ENCODE peak calls at places on chromosomes 12 and 14, in eight cellular contexts. S is DMS153; G is NCI-H2107; Q is activated T-helper 1 cell treated with anti-CD3 and anti-CD28 coated beads, Interleukin-12 subunit alpha, Interleukin-12 subunit beta, Interleukin-2, Interleukin-4 antibody, amounts not matched to agents 30 ng/mL and 10 ng/mL and 1 ng/mL, durations not matched to agents 14 hours and 24 hours and 36 hours; C is fibroblast of gingiva; T is EL; U is lung microvascular endothelial cell; X is astrocyte of the spinal cord. L is an unnamed sample.

GRCh38 chr14:69625299-69626131 is 14.1 kb downstream of the SUSD6 start:
- DNase-seq in S (no peak), G (no peak), Q (peak; percentile 75), C (no peak), T (peak; percentile 28), U (peak; percentile 92), X (peak; percentile 28), L (no peak)

GRCh38 chr12:712172-712863 is 40.1 kb upstream of the WNK1 start:
- DNase-seq in S (no peak), G (no peak), Q (no peak), C (peak; percentile 29), T (no peak), U (no peak), X (peak; percentile 57), L (no peak)

GRCh38 chr14:102683399-102684275 is 91.2 kb downstream of the RCOR1 start:
- DNase-seq in S (no peak), G (no peak), Q (no peak), C (no peak), T (no peak), U (no peak), X (no peak), L (no peak)

GRCh38 chr12:45049912-45050318 is 984 bp downstream of the DBX2 start:
- DNase-seq in S (no peak), G (no peak), Q (no peak), C (peak; percentile 9), T (no peak), U (no peak), X (peak; percentile 13), L (no peak)

GRCh38 chr14:40623641-40624040 is 983.0 kb upstream of the LRFN5 start:
- DNase-seq in S (peak; percentile 8), G (no peak), Q (no peak), C (no peak), T (no peak), U (no peak), X (no peak), L (no peak)

GRCh38 chr12:18683603-18684002 is 54.2 kb downstream of the PLCZ1 start:
- DNase-seq in S (no peak), G (no peak), Q (no peak), C (no peak), T (peak; percentile 37), U (peak; percentile 19), X (peak; percentile 27), L (no peak)

GRCh38 chr14:62117718-62118164 is 355.5 kb downstream of the SNAPC1 start:
- DNase-seq in S (no peak), G (no peak), Q (no peak), C (no peak), T (peak; percentile 14), U (no peak), X (peak; percentile 2), L (no peak)

GRCh38 chr14:92925446-92925845 is 2.5 kb downstream of the CHGA start:
- DNase-seq in S (no peak), G (no peak), Q (no peak), C (no peak), T (no peak), U (no peak), X (no peak), L (no peak)

GRCh38 chr12:262817-263216 is at the start of gene SLC6A13:
- DNase-seq in S (no peak), G (no peak), Q (no peak), C (no peak), T (no peak), U (no peak), X (no peak), L (no peak)

GRCh38 chr12:13124661-13125505 is 21.4 kb upstream of the GSG1 start:
- DNase-seq in S (no peak), G (no peak), Q (no peak), C (peak; percentile 34), T (peak; percentile 87), U (peak; percentile 84), X (no peak), L (no peak)

GRCh38 chr12:39503445-39503844 is 60.5 kb upstream of the KIF21A start:
- DNase-seq in S (no peak), G (no peak), Q (no peak), C (peak; percentile 27), T (peak; percentile 69), U (peak; percentile 5), X (peak; percentile 39), L (no peak)

GRCh38 chr12:114693532-114693931 is 9.6 kb upstream of the TBX3 start:
- DNase-seq in S (no peak), G (no peak), Q (no peak), C (no peak), T (no peak), U (no peak), X (no peak), L (no peak)

GRCh38 chr12:6426882-6427671 is 17.7 kb upstream of the CD27 start:
- DNase-seq in S (no peak), G (no peak), Q (peak; percentile 82), C (no peak), T (no peak), U (peak; percentile 37), X (no peak), L (no peak)

GRCh38 chr12:51442324-51442723 is 17.7 kb downstream of the SLC4A8 start:
- DNase-seq in S (no peak), G (no peak), Q (no peak), C (no peak), T (no peak), U (peak; percentile 44), X (peak; percentile 57), L (no peak)

GRCh38 chr14:103941973-103942736 is at the start of gene RD3L:
- DNase-seq in S (no peak), G (no peak), Q (no peak), C (no peak), T (no peak), U (no peak), X (no peak), L (no peak)

GRCh38 chr12:16609140-16609539 is 3.2 kb upstream of the LMO3 start:
- DNase-seq in S (no peak), G (no peak), Q (no peak), C (no peak), T (no peak), U (no peak), X (no peak), L (no peak)

GRCh38 chr14:54627718-54628345 is 60.9 kb downstream of the SAMD4A start:
- DNase-seq in S (no peak), G (no peak), Q (peak; percentile 36), C (peak; percentile 73), T (peak; percentile 55), U (peak; percentile 81), X (peak; percentile 78), L (no peak)

GRCh38 chr14:54672181-54672580 is 105.3 kb downstream of the SAMD4A start:
- DNase-seq in S (no peak), G (no peak), Q (no peak), C (no peak), T (no peak), U (no peak), X (no peak), L (no peak)

GRCh38 chr12:99983721-99984258 is 946 bp downstream of the ANKS1B start:
- DNase-seq in S (no peak), G (no peak), Q (no peak), C (no peak), T (no peak), U (no peak), X (no peak), L (no peak)

GRCh38 chr12:116821291-116821690 is 60.0 kb downstream of the HRK start:
- DNase-seq in S (no peak), G (no peak), Q (no peak), C (no peak), T (no peak), U (no peak), X (no peak), L (no peak)

GRCh38 chr14:99177876-99178630 is 93.9 kb downstream of the BCL11B start:
- DNase-seq in S (no peak), G (no peak), Q (no peak), C (no peak), T (no peak), U (no peak), X (no peak), L (no peak)

GRCh38 chr12:6539276-6540134 is 5.2 kb downstream of the GAPDH start:
- DNase-seq in S (peak; percentile 6), G (no peak), Q (no peak), C (peak; percentile 29), T (peak; percentile 65), U (no peak), X (no peak), L (no peak)

GRCh38 chr14:55114720-55115119 is 14.3 kb upstream of the LGALS3 start:
- DNase-seq in S (no peak), G (no peak), Q (no peak), C (no peak), T (no peak), U (no peak), X (no peak), L (no peak)

GRCh38 chr12:71636704-71637115 is 26.9 kb downstream of the ZFC3H1 start:
- DNase-seq in S (peak; percentile 2), G (peak; percentile 36), Q (no peak), C (peak; percentile 66), T (peak; percentile 58), U (peak; percentile 80), X (peak; percentile 67), L (no peak)

GRCh38 chr12:115943630-115944391 is 333.7 kb downstream of the MED13L start:
- DNase-seq in S (no peak), G (no peak), Q (no peak), C (peak; percentile 18), T (no peak), U (no peak), X (no peak), L (no peak)

GRCh38 chr14:88492272-88493089 is 62.3 kb downstream of the PTPN21 start:
- DNase-seq in S (peak; percentile 28), G (peak; percentile 79), Q (peak; percentile 48), C (peak; percentile 67), T (peak; percentile 73), U (peak; percentile 79), X (peak; percentile 78), L (peak; percentile 45)

GRCh38 chr12:128245890-128246289 is 21.1 kb upstream of the TMEM132C start:
- DNase-seq in S (no peak), G (no peak), Q (no peak), C (no peak), T (no peak), U (no peak), X (no peak), L (no peak)

GRCh38 chr12:77893918-77894317 is 63.2 kb downstream of the NAV3 start:
- DNase-seq in S (no peak), G (no peak), Q (no peak), C (peak; percentile 1), T (peak; percentile 21), U (peak; percentile 83), X (peak; percentile 42), L (no peak)

L was measured in omental fat pad.